ENCODE peak calls at places on chromosomes 13 and 19, in six cellular contexts. One of them, this sample, is unnamed.

GRCh38 chr19:412356-413355 is 3.7 kb upstream of the C2CD4C start:
- DNase-seq in neural progenitor cell: peak
- DNase-seq in astrocyte: no peak
- DNase-seq in hepatocyte: peak
- DNase-seq in fibroblast of lung: no peak
- DNase-seq in neuronal stem cell: no peak
- DNase-seq in this sample: no peak

GRCh38 chr13:110258876-110259631 is 47.9 kb downstream of the COL4A1 start:
- DNase-seq in neural progenitor cell: no peak
- DNase-seq in fibroblast of lung: peak
- DNase-seq in hepatocyte: no peak
- DNase-seq in astrocyte: peak
- DNase-seq in neuronal stem cell: no peak
- DNase-seq in this sample: no peak

GRCh38 chr19:17703823-17704463 is 15.3 kb upstream of the MAP1S start:
- DNase-seq in neural progenitor cell: peak
- DNase-seq in hepatocyte: no peak
- DNase-seq in astrocyte: peak
- DNase-seq in fibroblast of lung: peak
- DNase-seq in neuronal stem cell: no peak
- DNase-seq in this sample: peak

GRCh38 chr19:6417713-6418561 is 6.7 kb downstream of the KHSRP start:
- DNase-seq in fibroblast of lung: peak
- DNase-seq in neuronal stem cell: no peak
- DNase-seq in hepatocyte: no peak
- DNase-seq in astrocyte: no peak
- DNase-seq in neural progenitor cell: peak
- DNase-seq in this sample: no peak

GRCh38 chr19:1232652-1233360 is 5.0 kb downstream of the CBARP start:
- DNase-seq in neural progenitor cell: no peak
- DNase-seq in hepatocyte: peak
- DNase-seq in astrocyte: peak
- DNase-seq in neuronal stem cell: no peak
- DNase-seq in fibroblast of lung: peak
- DNase-seq in this sample: no peak

GRCh38 chr13:112820318-112820717 is 130.5 kb downstream of the ATP11A start:
- DNase-seq in fibroblast of lung: no peak
- DNase-seq in hepatocyte: no peak
- DNase-seq in neuronal stem cell: no peak
- DNase-seq in neural progenitor cell: no peak
- DNase-seq in astrocyte: no peak
- DNase-seq in this sample: no peak

GRCh38 chr13:27172495-27172842 is 858 bp upstream of the USP12 start:
- DNase-seq in fibroblast of lung: peak
- DNase-seq in neuronal stem cell: no peak
- DNase-seq in neural progenitor cell: no peak
- DNase-seq in hepatocyte: no peak
- DNase-seq in astrocyte: no peak
- DNase-seq in this sample: no peak

GRCh38 chr13:111216166-111216960 is 101.3 kb downstream of the ARHGEF7 start:
- DNase-seq in neuronal stem cell: peak
- DNase-seq in fibroblast of lung: peak
- DNase-seq in neural progenitor cell: peak
- DNase-seq in hepatocyte: peak
- DNase-seq in astrocyte: no peak
- DNase-seq in this sample: no peak

GRCh38 chr19:17107546-17108452 is 32.2 kb downstream of the MYO9B start:
- DNase-seq in neural progenitor cell: no peak
- DNase-seq in neuronal stem cell: no peak
- DNase-seq in hepatocyte: peak
- DNase-seq in astrocyte: peak
- DNase-seq in fibroblast of lung: peak
- DNase-seq in this sample: no peak

GRCh38 chr13:51793570-51794273 is 10.2 kb downstream of the DHRS12 start:
- DNase-seq in hepatocyte: peak
- DNase-seq in neural progenitor cell: no peak
- DNase-seq in astrocyte: peak
- DNase-seq in fibroblast of lung: peak
- DNase-seq in neuronal stem cell: no peak
- DNase-seq in this sample: no peak

GRCh38 chr19:16111909-16112752 is 442 bp downstream of the RAB8A start:
- DNase-seq in neural progenitor cell: no peak
- DNase-seq in fibroblast of lung: no peak
- DNase-seq in neuronal stem cell: no peak
- DNase-seq in astrocyte: no peak
- DNase-seq in hepatocyte: no peak
- DNase-seq in this sample: peak

GRCh38 chr13:94384217-94384905 is 95.1 kb downstream of the DCT start:
- DNase-seq in neuronal stem cell: no peak
- DNase-seq in neural progenitor cell: no peak
- DNase-seq in fibroblast of lung: peak
- DNase-seq in astrocyte: no peak
- DNase-seq in hepatocyte: no peak
- DNase-seq in this sample: no peak

GRCh38 chr13:48775804-48776203 is 122.1 kb downstream of the CYSLTR2 start:
- DNase-seq in astrocyte: peak
- DNase-seq in neuronal stem cell: no peak
- DNase-seq in fibroblast of lung: peak
- DNase-seq in hepatocyte: peak
- DNase-seq in neural progenitor cell: no peak
- DNase-seq in this sample: no peak

GRCh38 chr13:91313103-91313502 is 34.4 kb upstream of the MIR17HG start:
- DNase-seq in neural progenitor cell: peak
- DNase-seq in hepatocyte: peak
- DNase-seq in neuronal stem cell: no peak
- DNase-seq in astrocyte: no peak
- DNase-seq in fibroblast of lung: peak
- DNase-seq in this sample: peak

GRCh38 chr13:111177081-111177711 is 62.1 kb downstream of the ARHGEF7 start:
- DNase-seq in neuronal stem cell: no peak
- DNase-seq in neural progenitor cell: no peak
- DNase-seq in astrocyte: peak
- DNase-seq in fibroblast of lung: peak
- DNase-seq in hepatocyte: no peak
- DNase-seq in this sample: no peak

GRCh38 chr19:49555600-49556411 is 24.6 kb downstream of the NOSIP start:
- DNase-seq in neuronal stem cell: peak
- DNase-seq in hepatocyte: peak
- DNase-seq in neural progenitor cell: peak
- DNase-seq in fibroblast of lung: peak
- DNase-seq in astrocyte: no peak
- DNase-seq in this sample: no peak

GRCh38 chr13:111566567-111566966 is 246.1 kb downstream of the TEX29 start:
- DNase-seq in fibroblast of lung: no peak
- DNase-seq in astrocyte: no peak
- DNase-seq in hepatocyte: no peak
- DNase-seq in neural progenitor cell: no peak
- DNase-seq in neuronal stem cell: no peak
- DNase-seq in this sample: no peak

GRCh38 chr19:30690935-30691505 is 318.8 kb downstream of the ZNF536 start:
- DNase-seq in neuronal stem cell: no peak
- DNase-seq in neural progenitor cell: peak
- DNase-seq in fibroblast of lung: no peak
- DNase-seq in astrocyte: no peak
- DNase-seq in hepatocyte: no peak
- DNase-seq in this sample: no peak

GRCh38 chr13:114258589-114258988 is 22.8 kb upstream of the UPF3A start:
- DNase-seq in neural progenitor cell: no peak
- DNase-seq in fibroblast of lung: no peak
- DNase-seq in astrocyte: no peak
- DNase-seq in hepatocyte: no peak
- DNase-seq in neuronal stem cell: no peak
- DNase-seq in this sample: no peak

GRCh38 chr19:12642506-12642905 is 24.0 kb downstream of the MAN2B1 start:
- DNase-seq in hepatocyte: no peak
- DNase-seq in neuronal stem cell: no peak
- DNase-seq in astrocyte: no peak
- DNase-seq in fibroblast of lung: no peak
- DNase-seq in neural progenitor cell: no peak
- DNase-seq in this sample: no peak

GRCh38 chr19:55058781-55059610 is 4.0 kb downstream of the RDH13 start:
- DNase-seq in neural progenitor cell: no peak
- DNase-seq in neuronal stem cell: no peak
- DNase-seq in hepatocyte: no peak
- DNase-seq in fibroblast of lung: no peak
- DNase-seq in astrocyte: no peak
- DNase-seq in this sample: no peak

GRCh38 chr19:31905980-31906948 is 439.1 kb upstream of the ZNF507 start:
- DNase-seq in neuronal stem cell: no peak
- DNase-seq in astrocyte: no peak
- DNase-seq in fibroblast of lung: no peak
- DNase-seq in neural progenitor cell: no peak
- DNase-seq in hepatocyte: peak
- DNase-seq in this sample: peak
- H2AFZ ChIP-seq in neuronal stem cell: no peak
- H2AFZ ChIP-seq in astrocyte: no peak
- H2AFZ ChIP-seq in fibroblast of lung: no peak
- H2AFZ ChIP-seq in neural progenitor cell: no peak
- H2AFZ ChIP-seq in hepatocyte: no peak
- H2AFZ ChIP-seq in this sample: no peak

GRCh38 chr13:21121616-21122015 is 54.7 kb downstream of the SKA3 start:
- DNase-seq in hepatocyte: no peak
- DNase-seq in astrocyte: no peak
- DNase-seq in neural progenitor cell: no peak
- DNase-seq in neuronal stem cell: no peak
- DNase-seq in fibroblast of lung: no peak
- DNase-seq in this sample: no peak

GRCh38 chr13:21130116-21130515 is 46.2 kb downstream of the SKA3 start:
- DNase-seq in fibroblast of lung: no peak
- DNase-seq in neural progenitor cell: peak
- DNase-seq in hepatocyte: no peak
- DNase-seq in neuronal stem cell: no peak
- DNase-seq in astrocyte: no peak
- DNase-seq in this sample: no peak

GRCh38 chr13:21120191-21120590 is 56.2 kb downstream of the SKA3 start:
- DNase-seq in neural progenitor cell: no peak
- DNase-seq in neuronal stem cell: no peak
- DNase-seq in astrocyte: no peak
- DNase-seq in hepatocyte: no peak
- DNase-seq in fibroblast of lung: no peak
- DNase-seq in this sample: no peak

GRCh38 chr13:21123956-21124355 is 52.4 kb downstream of the SKA3 start:
- DNase-seq in neuronal stem cell: no peak
- DNase-seq in neural progenitor cell: no peak
- DNase-seq in hepatocyte: no peak
- DNase-seq in astrocyte: no peak
- DNase-seq in fibroblast of lung: no peak
- DNase-seq in this sample: no peak

GRCh38 chr13:21124853-21125252 is 51.5 kb downstream of the SKA3 start:
- DNase-seq in fibroblast of lung: peak
- DNase-seq in astrocyte: peak
- DNase-seq in neural progenitor cell: peak
- DNase-seq in neuronal stem cell: no peak
- DNase-seq in hepatocyte: peak
- DNase-seq in this sample: no peak
- H2AFZ ChIP-seq in fibroblast of lung: peak
- H2AFZ ChIP-seq in astrocyte: no peak
- H2AFZ ChIP-seq in neural progenitor cell: peak
- H2AFZ ChIP-seq in neuronal stem cell: peak
- H2AFZ ChIP-seq in hepatocyte: no peak
- H2AFZ ChIP-seq in this sample: no peak

GRCh38 chr19:39078436-39079200 is 5.5 kb upstream of the ACP7 start:
- DNase-seq in neuronal stem cell: no peak
- DNase-seq in astrocyte: peak
- DNase-seq in neural progenitor cell: no peak
- DNase-seq in hepatocyte: no peak
- DNase-seq in fibroblast of lung: peak
- DNase-seq in this sample: no peak
- H2AFZ ChIP-seq in neuronal stem cell: no peak
- H2AFZ ChIP-seq in astrocyte: no peak
- H2AFZ ChIP-seq in neural progenitor cell: no peak
- H2AFZ ChIP-seq in hepatocyte: no peak
- H2AFZ ChIP-seq in fibroblast of lung: no peak
- H2AFZ ChIP-seq in this sample: no peak

GRCh38 chr19:42216653-42217521 is 590 bp downstream of the DEDD2 start:
- DNase-seq in astrocyte: peak
- DNase-seq in hepatocyte: peak
- DNase-seq in neural progenitor cell: peak
- DNase-seq in neuronal stem cell: peak
- DNase-seq in fibroblast of lung: peak
- DNase-seq in this sample: peak
- H2AFZ ChIP-seq in astrocyte: peak
- H2AFZ ChIP-seq in hepatocyte: peak
- H2AFZ ChIP-seq in neural progenitor cell: peak
- H2AFZ ChIP-seq in neuronal stem cell: peak
- H2AFZ ChIP-seq in fibroblast of lung: peak
- H2AFZ ChIP-seq in this sample: peak

GRCh38 chr13:56706485-56706884 is 434.2 kb upstream of the PRR20A start:
- DNase-seq in neuronal stem cell: no peak
- DNase-seq in fibroblast of lung: no peak
- DNase-seq in hepatocyte: no peak
- DNase-seq in astrocyte: no peak
- DNase-seq in neural progenitor cell: no peak
- DNase-seq in this sample: no peak
- H2AFZ ChIP-seq in neuronal stem cell: no peak
- H2AFZ ChIP-seq in fibroblast of lung: no peak
- H2AFZ ChIP-seq in hepatocyte: no peak
- H2AFZ ChIP-seq in astrocyte: no peak
- H2AFZ ChIP-seq in neural progenitor cell: no peak
- H2AFZ ChIP-seq in this sample: no peak